ENCODE peak calls at places on chromosomes 7 and 10, in ten cellular contexts. Y, W, X, J, S, Q, Z, A, O and L are unnamed samples.

GRCh38 chr10:12655940-12656339 is 306.6 kb downstream of the CAMK1D start:
- DNase-seq in Y (no peak), W (no peak), X (no peak), J (no peak), S (no peak), Q (no peak), Z (no peak), A (no peak), O (no peak), L (no peak)

GRCh38 chr7:6246257-6246917 is 26.0 kb downstream of the CYTH3 start:
- DNase-seq in Y (no peak), W (no peak), X (no peak), J (no peak), S (no peak), Q (no peak), Z (peak; percentile 58), A (no peak), O (no peak), L (peak; percentile 52)

GRCh38 chr7:129877146-129877792 is 75.5 kb downstream of the UBE2H start:
- DNase-seq in Y (peak; percentile 38), W (no peak), X (no peak), J (no peak), S (peak; percentile 46), Q (no peak), Z (no peak), A (no peak), O (peak; percentile 28), L (no peak)

GRCh38 chr7:38105874-38106483 is 72.1 kb upstream of the STARD3NL start:
- DNase-seq in Y (peak; percentile 77), W (peak; percentile 16), X (peak; percentile 56), J (no peak), S (peak; percentile 18), Q (no peak), Z (peak; percentile 49), A (peak; percentile 29), O (peak; percentile 35), L (peak; percentile 18)

GRCh38 chr7:34748244-34749039 is 90.4 kb downstream of the NPSR1 start:
- DNase-seq in Y (no peak), W (no peak), X (peak; percentile 89), J (peak; percentile 88), S (peak; percentile 94), Q (peak; percentile 79), Z (peak; percentile 12), A (peak; percentile 58), O (peak; percentile 99), L (peak; percentile 12)

GRCh38 chr7:143289421-143289820 is 1.3 kb downstream of the CASP2 start:
- DNase-seq in Y (peak; percentile 58), W (no peak), X (no peak), J (no peak), S (no peak), Q (no peak), Z (peak; percentile 48), A (no peak), O (no peak), L (no peak)

GRCh38 chr7:98051118-98051744 is 55.4 kb upstream of the LMTK2 start:
- DNase-seq in Y (no peak), W (no peak), X (no peak), J (peak; percentile 27), S (peak; percentile 31), Q (no peak), Z (no peak), A (no peak), O (peak; percentile 10), L (no peak)

GRCh38 chr7:50268223-50268622 is 36.3 kb upstream of the IKZF1 start:
- DNase-seq in Y (no peak), W (no peak), X (no peak), J (no peak), S (no peak), Q (no peak), Z (no peak), A (no peak), O (no peak), L (no peak)

GRCh38 chr10:111123883-111124282 is 47.1 kb downstream of the ADRA2A start:
- DNase-seq in Y (no peak), W (no peak), X (no peak), J (no peak), S (no peak), Q (no peak), Z (no peak), A (no peak), O (no peak), L (no peak)

GRCh38 chr7:158885624-158886023 is 29.3 kb downstream of the DYNC2I1 start:
- DNase-seq in Y (peak; percentile 51), W (no peak), X (peak; percentile 41), J (no peak), S (no peak), Q (no peak), Z (peak; percentile 6), A (no peak), O (peak; percentile 12), L (no peak)

GRCh38 chr10:17348111-17349008 is 106.0 kb downstream of the ST8SIA6 start:
- DNase-seq in Y (no peak), W (peak; percentile 75), X (peak; percentile 13), J (no peak), S (peak; percentile 23), Q (peak; percentile 71), Z (peak; percentile 79), A (peak; percentile 12), O (no peak), L (peak; percentile 3)

GRCh38 chr10:114714281-114714741 is 56.2 kb upstream of the ABLIM1 start:
- DNase-seq in Y (no peak), W (no peak), X (peak; percentile 81), J (peak; percentile 52), S (no peak), Q (no peak), Z (peak; percentile 98), A (peak; percentile 19), O (peak; percentile 81), L (peak; percentile 25)

GRCh38 chr10:113052076-113052830 is 102.2 kb downstream of the TCF7L2 start:
- DNase-seq in Y (peak; percentile 26), W (no peak), X (no peak), J (no peak), S (no peak), Q (no peak), Z (no peak), A (no peak), O (no peak), L (no peak)

DNA sequence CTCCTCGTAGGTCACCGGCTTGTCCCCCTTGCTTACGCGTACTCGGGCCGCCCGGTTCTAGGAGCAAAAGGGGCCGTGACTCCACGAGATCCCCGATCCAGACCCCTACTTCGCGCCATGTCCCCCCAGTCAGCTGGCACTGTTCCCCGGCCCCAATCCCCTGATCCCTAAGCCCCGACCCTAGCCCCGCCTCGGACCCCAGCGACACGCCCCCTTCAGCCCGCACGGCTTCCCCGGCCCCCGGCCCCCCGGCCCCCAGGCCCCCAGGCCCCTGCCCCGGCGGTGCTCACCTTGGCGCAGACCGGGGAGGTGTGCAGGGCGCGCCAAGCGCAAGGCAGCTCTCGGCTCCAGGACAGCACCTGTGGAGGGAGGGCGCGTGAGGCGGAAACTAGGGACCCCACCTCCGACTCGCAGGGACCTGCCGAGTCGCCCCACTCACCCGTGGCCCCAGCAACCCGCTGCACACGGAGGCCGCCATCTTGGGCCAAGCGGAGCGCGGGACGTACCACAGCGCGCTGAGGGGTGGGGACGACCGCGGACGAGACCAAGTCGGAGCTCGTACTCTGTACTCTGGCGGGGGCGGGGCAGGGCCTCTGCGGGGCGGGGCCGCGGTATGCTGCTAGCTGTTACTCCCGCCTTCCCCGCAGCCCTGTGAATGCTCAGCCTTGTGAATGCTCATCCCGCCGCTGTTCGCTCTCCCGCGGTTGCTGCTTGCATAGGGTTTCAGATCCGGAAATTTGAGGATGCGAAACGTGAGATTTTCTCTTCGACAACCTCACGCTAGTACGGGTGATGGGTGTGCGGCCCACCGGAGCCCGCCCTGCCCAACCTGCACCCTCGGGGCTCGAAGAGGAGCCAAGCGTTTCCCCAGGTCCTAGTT is at the start of gene MRPS24:
- DNase-seq in Y (peak; percentile 98), W (peak; percentile 94), X (peak; percentile 96), J (peak; percentile 97), S (peak; percentile 97), Q (peak; percentile 96), Z (peak; percentile 95), A (peak; percentile 94), O (peak; percentile 86), L (peak; percentile 97)
- TF ChIP-seq POLR2A in Y (peak; percentile 92), W (peak; percentile 46), X (peak; percentile 96), J (no peak), S (peak; percentile 32), Q (no peak), Z (peak; percentile 92), A (peak; percentile 57), O (peak; percentile 89), L (peak; percentile 31)

DNA sequence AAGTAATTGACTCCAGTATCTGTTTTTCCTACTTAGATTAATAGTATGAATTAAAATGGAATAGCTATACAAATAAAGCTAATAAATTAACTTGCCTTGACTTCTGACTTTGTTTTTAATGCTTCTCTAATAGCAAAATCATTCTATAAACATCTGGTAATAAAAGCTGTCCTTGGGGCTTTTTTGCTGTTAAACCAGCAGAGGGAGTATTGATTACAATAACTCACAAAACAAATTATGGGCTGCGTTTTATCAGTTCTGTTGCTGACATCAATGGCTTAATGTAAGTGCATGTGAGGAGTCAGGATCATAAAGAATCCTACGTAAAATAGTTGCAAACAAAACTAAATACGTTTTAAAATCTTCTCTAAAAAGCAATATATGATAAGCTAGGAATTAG is 667.8 kb downstream of the PCDH15 start:
- DNase-seq in Y (peak; percentile 2), W (no peak), X (no peak), J (no peak), S (no peak), Q (no peak), Z (no peak), A (no peak), O (no peak), L (no peak)
- TF ChIP-seq CTCF in Y (peak; percentile 32), W (no peak), X (no peak), J (no peak), S (peak; percentile 12), Q (peak; percentile 25), Z (no peak), A (no peak), O (peak; percentile 15), L (no peak)

GRCh38 chr10:129964611-129965417 is 740 bp upstream of the EBF3 start:
- DNase-seq in Y (peak; percentile 80), W (no peak), X (no peak), J (no peak), S (no peak), Q (peak; percentile 72), Z (no peak), A (no peak), O (no peak), L (no peak)
- H3K4me3 ChIP-seq in Y (peak overlapping the region; percentile 56), W (peak overlapping the region; percentile 20), X (peak overlapping the region; percentile 53), J (peak overlapping the region; percentile 61), S (no peak overlapping the region), Q (peak overlapping the region; percentile 83), Z (peak overlapping the region; percentile 23), A (no peak overlapping the region), O (no peak overlapping the region), L (peak overlapping the region; percentile 41)

DNA sequence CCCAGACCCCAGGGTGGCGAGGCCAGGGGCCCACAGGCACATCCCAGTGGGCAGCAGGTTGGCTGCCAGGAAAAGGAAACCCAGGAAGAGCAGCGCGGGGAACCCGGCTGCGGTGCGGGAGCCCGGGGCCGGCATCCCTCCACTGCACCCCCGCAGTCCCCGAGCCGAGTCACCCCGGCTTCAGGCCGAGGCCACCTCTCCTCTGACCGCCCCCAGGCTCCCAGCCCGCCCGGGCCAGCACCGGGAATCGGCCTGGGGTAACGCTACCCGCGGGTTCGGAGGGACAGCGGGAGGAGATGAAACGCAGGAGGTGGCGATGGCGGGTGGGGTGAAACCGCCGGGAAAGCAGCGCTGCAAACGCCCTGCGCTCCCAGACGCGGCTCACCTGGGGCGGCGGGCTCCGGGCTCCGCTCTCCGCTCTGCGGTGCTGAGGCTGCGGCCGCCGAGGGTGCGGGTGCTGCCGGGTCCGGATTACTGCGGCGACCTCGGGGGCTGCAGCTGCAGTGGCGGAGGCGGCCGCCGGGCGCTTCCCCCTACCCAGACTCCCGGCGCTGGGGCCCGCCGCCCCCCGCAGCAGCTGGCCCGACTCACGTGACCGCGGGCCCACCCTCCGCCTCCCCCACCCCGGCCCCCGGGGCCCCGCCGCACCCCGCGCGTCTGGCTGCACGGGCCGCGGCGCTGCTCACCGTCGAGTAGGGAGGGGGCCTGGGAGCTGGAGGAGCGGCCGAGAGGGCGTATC is at the start of gene SCRN1:
- DNase-seq in Y (peak; percentile 36), W (peak; percentile 58), X (peak; percentile 51), J (peak; percentile 29), S (peak; percentile 36), Q (peak; percentile 64), Z (peak; percentile 13), A (peak; percentile 51), O (peak; percentile 22), L (peak; percentile 54)
- TF ChIP-seq POLR2A in Y (no peak), W (no peak), X (peak; percentile 41), J (no peak), S (peak; percentile 46), Q (no peak), Z (no peak), A (peak; percentile 54), O (peak; percentile 36), L (no peak)